ENCODE peak calls at places on chromosome 22, in five cellular contexts. R is A549, K is K562, P is SK-N-SH, G is GM12878. H is an unnamed sample.

GRCh38 chr22:20249797-20250354 is 18.2 kb downstream of the RTN4R start:
- DNase-seq in G (no peak), R (no peak), K (no peak), P (no peak), H (peak; percentile 39)

GRCh38 chr22:42376721-42377177 is 55.5 kb downstream of the NFAM1 start:
- DNase-seq in R (no peak), K (peak; percentile 50), P (peak; percentile 81), G (no peak), H (peak; percentile 19)

GRCh38 chr22:29870574-29870973 is 12.4 kb upstream of the MTMR3 start:
- DNase-seq in P (no peak), R (no peak), G (no peak), K (no peak), H (no peak)

GRCh38 chr22:47113880-47114415 is 351.5 kb downstream of the TBC1D22A start:
- DNase-seq in K (no peak), P (no peak), R (no peak), G (no peak), H (no peak)

GRCh38 chr22:41250127-41250526 is 9.4 kb upstream of the CHADL start:
- DNase-seq in P (no peak), K (no peak), R (no peak), G (no peak), H (no peak)

GRCh38 chr22:22720201-22720723 is 75.8 kb downstream of the GGTLC2 start:
- DNase-seq in K (peak; percentile 93), G (peak; percentile 57), P (peak; percentile 38), R (no peak), H (peak; percentile 34)

GRCh38 chr22:19303785-19304184 is 12.3 kb upstream of the CLTCL1 start:
- DNase-seq in P (no peak), K (no peak), R (no peak), G (no peak), H (no peak)

GRCh38 chr22:27241430-27242110 is 560.0 kb downstream of the MN1 start:
- DNase-seq in K (no peak), R (no peak), G (no peak), P (peak; percentile 74), H (no peak)

GRCh38 chr22:44542561-44543222 is 44.7 kb upstream of the RTL6 start:
- DNase-seq in G (no peak), R (no peak), P (no peak), K (no peak), H (no peak)

GRCh38 chr22:24189249-24190158 is 8.2 kb downstream of the SUSD2 start:
- DNase-seq in K (peak; percentile 56), R (peak; percentile 84), G (no peak), P (peak; percentile 95), H (peak; percentile 50)

GRCh38 chr22:19105867-19106802 is 16.1 kb downstream of the DGCR2 start:
- DNase-seq in P (peak; percentile 57), K (peak; percentile 64), R (peak; percentile 18), G (no peak), H (no peak)

GRCh38 chr22:42078469-42079318 is 806 bp upstream of the SMDT1 start:
- DNase-seq in P (no peak), G (no peak), R (no peak), K (no peak), H (no peak)

GRCh38 chr22:36756031-36756430 is 19.9 kb downstream of the IFT27 start:
- DNase-seq in K (no peak), G (no peak), R (no peak), P (no peak), H (no peak)

GRCh38 chr22:42343551-42344081 is 73.2 kb upstream of the TCF20 start:
- DNase-seq in P (peak; percentile 80), G (no peak), K (peak; percentile 19), R (no peak), H (no peak)

GRCh38 chr22:35138521-35138920 is 72.6 kb downstream of the ISX start:
- DNase-seq in K (no peak), G (no peak), R (no peak), P (no peak), H (no peak)

GRCh38 chr22:17795661-17796548 is 21.6 kb upstream of the BID start:
- DNase-seq in R (no peak), K (no peak), G (no peak), P (no peak), H (no peak)

GRCh38 chr22:38236786-38237185 is 35.0 kb downstream of the MAFF start:
- DNase-seq in G (no peak), R (no peak), K (no peak), P (no peak), H (no peak)

GRCh38 chr22:36215976-36216375 is 14.4 kb upstream of the APOL4 start:
- DNase-seq in P (no peak), R (no peak), K (no peak), G (no peak), H (no peak)

GRCh38 chr22:19448076-19448607 is 631 bp upstream of the C22orf39 start:
- DNase-seq in G (no peak), P (peak; percentile 76), R (peak; percentile 39), K (peak; percentile 72), H (peak; percentile 43)

GRCh38 chr22:29044657-29045176 is 16.9 kb downstream of the C22orf31 start:
- DNase-seq in K (no peak), P (no peak), G (no peak), R (no peak), H (peak; percentile 87)

GRCh38 chr22:38120359-38121110 is 10.1 kb upstream of the BAIAP2L2 start:
- DNase-seq in P (no peak), R (no peak), G (no peak), K (no peak), H (no peak)

GRCh38 chr22:24146190-24146616 is 35.1 kb upstream of the SUSD2 start:
- DNase-seq in R (peak; percentile 22), G (no peak), P (peak; percentile 50), K (peak; percentile 50), H (peak; percentile 83)

GRCh38 chr22:27226666-27227065 is 569.3 kb downstream of the MIAT start:
- DNase-seq in G (no peak), P (no peak), K (no peak), R (no peak), H (peak; percentile 31)

GRCh38 chr22:20885557-20886323 is 26.9 kb downstream of the SNAP29 start:
- DNase-seq in K (peak; percentile 97), P (peak; percentile 84), G (no peak), R (peak; percentile 83), H (peak; percentile 82)

GRCh38 chr22:42792909-42793847 is 63.9 kb downstream of the ARFGAP3 start:
- DNase-seq in P (no peak), K (no peak), G (no peak), R (no peak), H (no peak)

GRCh38 chr22:31692186-31692886 is 30.3 kb upstream of the PISD start:
- DNase-seq in K (no peak), P (no peak), G (no peak), R (no peak), H (peak; percentile 68)
- TF ChIP-seq RCOR1 in K (no peak), P (no peak), G (no peak), R (no peak), H (no peak)

DNA sequence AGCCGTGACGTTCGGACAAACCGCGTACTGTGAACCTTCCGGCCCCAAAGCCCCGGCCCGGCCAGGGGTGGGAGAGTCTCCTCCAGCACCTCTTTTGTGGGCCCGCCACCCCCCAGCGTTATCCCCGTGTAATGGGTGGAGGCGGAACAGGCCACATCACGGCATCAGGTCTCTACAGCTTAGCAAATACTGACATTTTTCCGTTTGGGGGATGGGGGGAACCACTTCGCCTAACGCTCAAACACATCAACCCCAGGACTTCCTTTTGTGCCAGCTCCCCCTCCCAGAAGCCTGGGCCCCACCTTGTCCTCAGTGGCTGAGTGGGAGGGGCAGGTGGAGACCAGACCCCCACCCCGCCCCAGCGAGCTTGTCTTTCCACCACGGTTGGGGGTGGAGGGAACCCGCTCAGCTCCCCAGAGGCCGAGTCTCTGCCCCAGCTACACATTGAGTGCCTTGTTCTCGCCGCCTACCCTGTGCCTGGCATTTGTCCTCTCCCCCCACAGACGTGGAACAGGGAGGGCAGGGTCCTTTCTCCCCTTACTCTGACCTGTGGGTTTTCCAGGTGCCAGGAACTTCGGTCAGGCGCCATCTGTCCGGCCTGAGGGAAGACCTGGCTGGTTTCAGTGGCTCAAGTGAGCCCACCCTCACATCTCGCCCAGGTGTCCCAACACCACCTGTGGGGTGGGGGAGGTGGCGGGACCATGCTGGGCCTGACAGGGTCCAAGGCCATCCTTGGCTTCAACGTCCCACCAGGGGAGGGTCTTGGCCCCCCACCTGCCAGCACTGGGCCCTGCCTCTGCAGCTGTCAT is 29.6 kb downstream of the SBF1 start:
- DNase-seq in K (no peak), R (no peak), G (no peak), P (peak; percentile 43), H (no peak)
- TF ChIP-seq RCOR1 in K (no peak), R (no peak), G (no peak), P (no peak), H (no peak)

DNA sequence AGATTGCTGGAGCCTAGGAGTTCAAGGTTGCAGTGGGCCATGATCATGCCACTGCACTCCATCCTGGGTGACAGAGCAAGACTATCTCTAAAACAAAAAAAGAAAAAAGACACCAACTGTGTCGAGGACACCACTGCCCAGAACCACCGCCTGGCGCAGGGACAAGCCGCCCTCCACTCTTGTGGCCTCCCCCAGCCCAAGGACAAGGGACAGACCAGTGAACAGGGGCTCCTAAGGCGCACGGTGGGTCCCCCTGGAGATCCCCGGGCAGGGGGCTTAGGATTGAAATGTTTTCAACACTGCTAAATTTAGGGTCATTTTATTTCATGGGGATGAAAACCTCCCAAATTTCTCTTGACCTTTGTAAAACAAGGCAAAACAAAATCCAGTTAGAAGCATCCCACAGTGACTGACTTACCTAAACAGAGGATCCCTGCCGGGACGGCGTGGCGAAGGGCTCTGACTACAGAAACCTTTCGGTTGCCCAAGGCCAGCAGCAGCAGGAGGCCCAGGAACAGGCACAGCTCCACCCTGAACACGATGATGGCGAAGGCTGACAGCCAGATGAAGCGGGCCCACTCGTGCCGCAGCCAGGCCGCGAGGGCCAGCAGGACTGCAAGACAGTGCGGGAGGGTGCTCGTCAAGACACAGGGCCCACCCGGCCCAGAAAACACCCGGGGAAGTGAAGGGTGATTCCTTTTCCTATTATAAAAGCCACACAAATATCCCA is 8.6 kb downstream of the ALG12 start:
- DNase-seq in R (no peak), G (no peak), K (no peak), P (no peak), H (no peak)
- TF ChIP-seq RCOR1 in R (no peak), G (no peak), K (no peak), P (no peak), H (no peak)

DNA sequence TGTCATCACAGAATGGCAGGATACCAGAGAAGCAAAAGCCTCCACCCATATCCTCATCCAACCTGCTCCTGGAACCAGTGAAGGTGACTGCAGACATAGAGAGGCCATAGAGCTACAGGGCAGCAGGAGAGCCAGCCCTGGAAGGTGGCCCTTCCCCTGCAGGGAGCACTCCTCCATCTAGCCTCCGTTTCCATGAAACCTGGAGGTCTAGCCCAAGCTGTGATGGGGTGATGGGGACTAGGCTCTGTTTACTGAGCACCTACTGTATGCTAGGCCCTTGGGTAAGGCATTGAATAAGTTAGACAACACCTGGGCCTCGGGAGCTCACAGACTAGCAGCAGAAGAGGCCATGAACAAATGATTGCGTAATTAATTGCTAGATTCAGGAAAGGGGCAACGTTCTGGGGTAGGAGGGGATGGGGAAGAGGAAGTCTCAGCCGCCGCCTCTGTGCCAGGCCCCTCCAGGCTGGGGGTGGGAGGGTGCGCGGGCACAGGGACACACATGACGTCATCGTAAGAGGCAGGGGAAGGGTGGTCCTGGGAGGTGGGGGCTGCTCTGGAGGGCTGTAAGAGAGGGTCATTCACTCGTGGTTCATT is 784 bp upstream of the SYNGR1 start:
- DNase-seq in P (peak; percentile 66), G (no peak), K (no peak), R (no peak), H (no peak)
- TF ChIP-seq RCOR1 in P (no peak), G (no peak), K (no peak), R (no peak), H (no peak)